ENCODE peak calls at places on chromosomes 4 and X, in five cellular contexts. E is tibial nerve, N is colonic mucosa, I is left lung, Y is mammary epithelial cell. B is an unnamed sample. For H3K4me1 and H3K27me3, the result is how much of the 10 kb centered on the place peaks cover.

GRCh38 chrX:151902813-151903591 is 9.7 kb upstream of the MAGEA4 start:
- DNase-seq in E (peak), N (peak), I (no peak), Y (peak), B (no peak)

GRCh38 chr4:243407-243806 is 61.9 kb downstream of the ZNF732 start:
- DNase-seq in E (no peak), N (no peak), I (no peak), Y (no peak), B (no peak)

GRCh38 chr4:93764647-93765246 is 63.8 kb upstream of the ATOH1 start:
- DNase-seq in E (no peak), N (peak), I (no peak), Y (peak), B (no peak)

GRCh38 chr4:171130126-171130801 is 682.9 kb upstream of the GALNTL6 start:
- DNase-seq in E (no peak), N (no peak), I (no peak), Y (no peak), B (no peak)

GRCh38 chrX:39381446-39381845 is 580.2 kb downstream of the MID1IP1 start:
- DNase-seq in E (no peak), N (no peak), I (no peak), Y (no peak), B (no peak)

GRCh38 chrX:16444353-16444752 is 205.6 kb upstream of the S100G start:
- DNase-seq in E (no peak), N (no peak), I (no peak), Y (peak), B (no peak)

GRCh38 chr4:142265536-142265935 is 580.6 kb downstream of the INPP4B start:
- DNase-seq in E (no peak), N (no peak), I (no peak), Y (peak), B (no peak)

GRCh38 chrX:39065051-39065871 is 264.0 kb downstream of the MID1IP1 start:
- DNase-seq in E (no peak), N (no peak), I (no peak), Y (no peak), B (no peak)

GRCh38 chr4:161496-162284 is 37.4 kb downstream of the ZNF718 start:
- DNase-seq in E (no peak), N (no peak), I (no peak), Y (no peak), B (no peak)

GRCh38 chr4:11773798-11774197 is 345.1 kb upstream of the HS3ST1 start:
- DNase-seq in E (no peak), N (no peak), I (no peak), Y (no peak), B (no peak)

GRCh38 chr4:124589827-124590226 is 122.7 kb downstream of the ANKRD50 start:
- DNase-seq in E (no peak), N (no peak), I (no peak), Y (no peak), B (no peak)

GRCh38 chr4:15855804-15856475 is 77.8 kb downstream of the CD38 start:
- DNase-seq in E (peak), N (no peak), I (no peak), Y (no peak), B (no peak)

GRCh38 chr4:163109967-163110366 is 56.7 kb downstream of the NAF1 start:
- DNase-seq in E (no peak), N (no peak), I (no peak), Y (no peak), B (no peak)

GRCh38 chr4:128571747-128572146 is 237.8 kb upstream of the JADE1 start:
- DNase-seq in E (no peak), N (no peak), I (no peak), Y (peak), B (no peak)

GRCh38 chrX:69155786-69156520 is 9.3 kb downstream of the PJA1 start:
- DNase-seq in E (no peak), N (peak), I (no peak), Y (no peak), B (no peak)

GRCh38 chrX:50579955-50580354 is 109.3 kb upstream of the DGKK start:
- DNase-seq in E (no peak), N (peak), I (no peak), Y (peak), B (no peak)

GRCh38 chr4:78962597-78963115 is 23.4 kb upstream of the PAQR3 start:
- DNase-seq in E (no peak), N (no peak), I (no peak), Y (no peak), B (no peak)

GRCh38 chr4:16908377-16909021 is 10.1 kb upstream of the LDB2 start:
- DNase-seq in E (no peak), N (no peak), I (no peak), Y (no peak), B (no peak)

GRCh38 chrX:19152762-19153161 is 30.5 kb upstream of the ADGRG2 start:
- DNase-seq in E (no peak), N (no peak), I (no peak), Y (peak), B (no peak)

GRCh38 chr4:38072578-38072977 is 112.4 kb downstream of the PTTG2 start:
- DNase-seq in E (no peak), N (no peak), I (no peak), Y (no peak), B (no peak)

GRCh38 chr4:182829196-182829595 is 88.0 kb downstream of the DCTD start:
- DNase-seq in E (no peak), N (no peak), I (no peak), Y (no peak), B (no peak)

GRCh38 chrX:10722804-10723364 is 102.5 kb upstream of the MID1 start:
- DNase-seq in E (peak), N (peak), I (no peak), Y (peak), B (no peak)

GRCh38 chrX:95071621-95072020 is 1397.6 kb downstream of the FAM133A start:
- DNase-seq in E (no peak), N (no peak), I (no peak), Y (peak), B (no peak)

GRCh38 chrX:16137416-16138107 is 14.2 kb downstream of the GRPR start:
- DNase-seq in E (no peak), N (no peak), I (no peak), Y (no peak), B (no peak)

GRCh38 chr4:112889619-112890294 is 159.7 kb upstream of the ANK2 start:
- DNase-seq in E (no peak), N (no peak), I (no peak), Y (no peak), B (no peak)

GRCh38 chrX:54819201-54819600 is 11.7 kb downstream of the MAGED2 start:
- DNase-seq in E (no peak), N (no peak), I (no peak), Y (no peak), B (no peak)

GRCh38 chrX:74923942-74924448 is 1.3 kb downstream of the NEXMIF start:
- DNase-seq in E (peak), N (peak), I (peak), Y (no peak), B (peak)
- H3K4me1 ChIP-seq in E (under half), N (under half), I (under half), Y (under half), B (under half)

DNA sequence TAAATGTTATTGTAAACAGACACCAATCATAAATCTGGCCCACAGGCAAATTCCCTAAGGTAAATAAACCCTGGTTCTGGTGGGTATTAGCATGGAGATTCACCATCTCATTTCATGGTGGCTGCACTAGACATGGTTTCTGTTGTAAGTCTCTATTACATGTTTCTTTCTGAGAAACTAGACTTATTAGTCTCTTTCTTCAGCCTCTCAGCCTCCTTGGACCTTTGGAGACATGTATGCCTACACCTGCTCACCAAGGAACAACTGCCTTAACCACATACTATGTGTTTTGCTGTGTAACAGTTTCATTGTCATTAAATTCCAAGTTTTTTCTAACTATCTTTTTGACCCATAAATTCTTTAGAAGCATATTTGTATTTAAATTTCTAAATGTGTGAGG is 13.1 kb downstream of the DDIT4L start:
- DNase-seq in E (no peak), N (no peak), I (no peak), Y (no peak), B (no peak)
- H3K27ac ChIP-seq in E (no peak), N (no peak), I (no peak), Y (no peak), B (no peak)

GRCh38 chrX:128698528-128698927 is 646.3 kb upstream of the ACTRT1 start:
- DNase-seq in E (no peak), N (no peak), I (no peak), Y (no peak), B (no peak)
- H3K27me3 ChIP-seq in E (under half), N (under half), I (under half), Y (under half), B (under half)

GRCh38 chr4:54061873-54062272 is 2.5 kb downstream of the CHIC2 start:
- DNase-seq in E (no peak), N (no peak), I (no peak), Y (no peak), B (no peak)
- H3K4me1 ChIP-seq in E (half or more), N (under half), I (under half), Y (under half), B (half or more)

GRCh38 chr4:1777822-1778641 is 15.1 kb upstream of the FGFR3 start:
- DNase-seq in E (no peak), N (no peak), I (no peak), Y (peak), B (no peak)
- H3K27ac ChIP-seq in E (no peak), N (no peak), I (no peak), Y (no peak), B (no peak)

GRCh38 chr4:3700223-3700622 is 66.0 kb upstream of the ADRA2C start:
- DNase-seq in E (no peak), N (no peak), I (peak), Y (no peak), B (peak)

GRCh38 chr4:3702084-3702521 is 64.1 kb upstream of the ADRA2C start:
- DNase-seq in E (peak), N (no peak), I (peak), Y (no peak), B (no peak)

GRCh38 chr4:3700736-3701135 is 65.4 kb upstream of the ADRA2C start:
- DNase-seq in E (no peak), N (no peak), I (peak), Y (no peak), B (peak)

GRCh38 chr4:3702551-3703221 is 63.5 kb upstream of the ADRA2C start:
- DNase-seq in E (peak), N (no peak), I (peak), Y (no peak), B (peak)

DNA sequence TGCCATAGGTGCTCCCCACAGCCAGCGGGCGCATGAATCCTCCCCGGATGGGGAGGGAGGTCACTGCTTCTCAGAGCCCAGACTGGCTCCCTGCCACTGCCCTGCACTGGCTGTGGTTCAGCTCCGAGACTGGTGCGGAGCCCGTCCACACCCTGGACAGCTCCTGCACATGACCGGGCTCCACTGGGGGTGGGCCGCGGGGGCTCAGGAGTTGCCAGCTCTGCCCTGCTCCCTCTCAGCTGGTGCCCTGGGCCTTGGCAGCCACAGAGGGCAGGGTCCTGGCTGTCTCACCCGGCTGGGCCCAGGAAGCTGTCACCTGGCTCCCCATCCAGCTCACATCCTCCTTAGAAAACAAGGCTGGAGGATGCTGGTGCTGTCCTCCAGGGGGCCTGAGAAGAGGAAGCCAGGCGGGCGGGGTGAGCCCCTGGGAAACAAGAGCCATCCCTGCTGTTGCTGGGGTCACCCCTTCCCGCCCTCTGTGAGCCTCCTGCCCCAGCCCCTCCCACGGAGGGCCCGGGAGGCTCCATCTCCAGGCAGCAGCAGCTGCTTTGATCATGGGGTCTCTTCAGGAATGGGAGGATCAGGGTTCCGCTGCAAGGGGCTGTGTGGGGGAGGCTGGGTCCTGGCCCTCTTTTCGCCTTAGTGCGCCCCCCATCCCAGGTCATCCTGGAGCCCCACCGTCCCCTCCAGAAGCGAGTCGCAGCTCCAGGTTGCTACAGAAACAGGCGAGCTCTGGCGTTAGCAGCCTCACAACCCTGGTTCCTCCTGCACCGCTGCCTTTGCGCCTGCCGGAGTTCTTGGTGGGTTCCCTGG is 64.7 kb upstream of the ADRA2C start:
- DNase-seq in E (no peak), N (no peak), I (peak), Y (no peak), B (peak)
- H3K27me3 ChIP-seq in E (under half), N (under half), I (under half), Y (under half), B (under half)

DNA sequence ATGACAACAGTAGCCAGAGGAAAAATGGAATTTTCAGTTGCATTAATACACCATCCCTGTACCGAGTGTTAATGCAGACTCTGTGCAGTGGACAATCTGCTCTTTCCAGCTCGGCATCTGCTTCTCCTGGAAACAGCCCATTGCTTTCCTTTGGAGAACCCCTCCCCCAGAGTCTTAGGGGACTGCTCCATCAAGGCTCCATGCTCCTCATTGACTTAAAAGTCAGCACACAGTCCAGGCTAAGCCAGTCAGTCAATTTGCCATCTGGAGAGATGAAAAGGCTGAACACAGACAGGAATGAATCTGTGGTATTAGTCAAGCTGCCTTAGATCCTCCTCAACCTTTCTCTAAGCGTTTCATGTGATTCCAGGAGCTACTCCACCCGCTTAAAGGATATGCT is 20.3 kb downstream of the ATP8A1 start:
- DNase-seq in E (no peak), N (no peak), I (no peak), Y (no peak), B (no peak)
- H3K4me1 ChIP-seq in E (under half), N (under half), I (under half), Y (under half), B (under half)

DNA sequence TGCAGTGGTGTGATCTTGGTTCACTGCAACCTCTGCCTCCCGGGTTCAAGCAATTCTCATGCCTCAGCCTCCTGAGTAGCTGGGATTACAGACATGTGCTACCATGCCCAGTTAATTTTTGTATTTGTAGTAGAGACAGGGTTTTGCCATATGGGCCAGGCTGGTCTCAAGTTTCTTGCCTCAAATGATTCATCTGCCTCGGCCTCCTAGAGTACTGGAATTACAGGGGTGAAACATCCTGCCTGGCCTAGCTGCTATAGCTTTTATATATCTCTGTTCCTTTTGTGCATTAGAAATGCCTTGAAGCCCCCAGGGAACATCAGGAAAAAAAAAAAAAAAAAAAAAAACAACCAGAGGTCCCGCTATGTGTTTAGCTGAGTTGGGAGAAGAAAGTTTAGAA is 34.8 kb downstream of the UBE2K start:
- DNase-seq in E (no peak), N (no peak), I (no peak), Y (peak), B (no peak)
- H3K27ac ChIP-seq in E (no peak), N (no peak), I (no peak), Y (peak), B (no peak)

DNA sequence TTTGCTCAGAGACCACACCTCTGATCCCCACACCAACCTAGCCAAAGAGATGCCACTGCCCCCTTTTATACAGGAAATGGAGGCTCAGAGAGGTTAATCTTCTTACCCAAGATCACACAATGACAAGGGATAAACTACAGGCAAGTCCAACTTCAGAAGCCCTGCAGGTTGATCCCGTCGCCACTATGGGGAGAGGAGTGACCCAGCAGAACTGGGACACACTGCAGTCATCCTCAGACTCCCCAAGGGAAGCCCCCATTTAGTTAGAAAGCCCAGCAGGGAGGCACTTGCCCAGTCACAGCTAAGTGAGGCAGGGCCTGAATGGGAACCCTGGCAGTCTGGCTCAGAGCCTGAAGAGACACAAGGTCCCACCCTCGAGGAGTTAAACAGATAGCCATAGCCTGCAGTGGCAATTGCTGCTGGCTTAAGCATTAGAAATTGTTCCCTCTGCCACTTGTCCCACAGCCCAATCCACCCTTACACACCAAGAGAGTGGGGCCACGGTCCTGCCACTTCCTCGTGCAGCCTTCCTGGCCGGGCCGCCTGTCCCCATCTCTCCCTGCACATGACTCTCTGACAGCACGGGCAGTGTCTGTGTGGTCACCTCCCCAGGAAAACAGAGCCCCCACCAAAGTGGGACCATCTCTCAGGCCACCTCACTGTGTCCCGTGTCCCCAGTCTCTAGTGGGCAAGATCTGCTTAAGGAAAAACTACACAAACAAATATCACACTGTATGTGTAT is 2.7 kb downstream of the JAKMIP1 start:
- DNase-seq in E (no peak), N (no peak), I (no peak), Y (no peak), B (no peak)
- H3K27me3 ChIP-seq in E (half or more), N (under half), I (under half), Y (under half), B (half or more)

GRCh38 chr4:25870081-25870480 is 7.3 kb upstream of the SEL1L3 start:
- DNase-seq in E (no peak), N (no peak), I (no peak), Y (no peak), B (no peak)
- H3K4me1 ChIP-seq in E (under half), N (under half), I (under half), Y (under half), B (under half)